ENCODE peak calls at places on chromosomes 12 and 14, in seven cellular contexts. One of them, this sample, is unnamed.

GRCh38 chr12:57093412-57094193 is 4.7 kb downstream of the NAB2 start:
- DNase-seq in lower leg skin: peak; percentile 94
- DNase-seq in MM.1S: peak; percentile 29
- DNase-seq in uterus: peak; percentile 94
- DNase-seq in adrenal gland: peak; percentile 72
- DNase-seq in fibroblast of mammary gland: peak; percentile 93
- DNase-seq in spleen: peak; percentile 89
- DNase-seq in this sample: peak; percentile 72

GRCh38 chr12:47885566-47885965 is 19.2 kb downstream of the VDR start:
- DNase-seq in uterus: no peak
- DNase-seq in adrenal gland: no peak
- DNase-seq in lower leg skin: no peak
- DNase-seq in spleen: no peak
- DNase-seq in fibroblast of mammary gland: no peak
- DNase-seq in MM.1S: no peak
- DNase-seq in this sample: no peak

GRCh38 chr14:97408503-97408902 is 611.3 kb downstream of the VRK1 start:
- DNase-seq in fibroblast of mammary gland: no peak
- DNase-seq in lower leg skin: no peak
- DNase-seq in uterus: no peak
- DNase-seq in MM.1S: no peak
- DNase-seq in spleen: no peak
- DNase-seq in adrenal gland: no peak
- DNase-seq in this sample: no peak

GRCh38 chr12:69240625-69240984 is 1.2 kb downstream of the CPSF6 start:
- DNase-seq in MM.1S: peak; percentile 75
- DNase-seq in lower leg skin: no peak
- DNase-seq in spleen: no peak
- DNase-seq in adrenal gland: no peak
- DNase-seq in uterus: no peak
- DNase-seq in fibroblast of mammary gland: peak; percentile 20
- DNase-seq in this sample: no peak

GRCh38 chr12:52058631-52059324 is 7.5 kb downstream of the NR4A1 start:
- DNase-seq in uterus: no peak
- DNase-seq in spleen: no peak
- DNase-seq in MM.1S: no peak
- DNase-seq in adrenal gland: peak; percentile 70
- DNase-seq in fibroblast of mammary gland: no peak
- DNase-seq in lower leg skin: no peak
- DNase-seq in this sample: no peak

GRCh38 chr14:78141590-78141989 is 28.6 kb upstream of the NRXN3 start:
- DNase-seq in MM.1S: no peak
- DNase-seq in fibroblast of mammary gland: no peak
- DNase-seq in lower leg skin: no peak
- DNase-seq in uterus: no peak
- DNase-seq in adrenal gland: no peak
- DNase-seq in spleen: no peak
- DNase-seq in this sample: no peak

GRCh38 chr12:29110506-29111442 is 38.3 kb upstream of the FAR2 start:
- DNase-seq in fibroblast of mammary gland: no peak
- DNase-seq in uterus: no peak
- DNase-seq in lower leg skin: no peak
- DNase-seq in spleen: no peak
- DNase-seq in MM.1S: peak; percentile 19
- DNase-seq in adrenal gland: no peak
- DNase-seq in this sample: no peak

GRCh38 chr12:24071842-24072241 is 122.4 kb upstream of the SOX5 start:
- DNase-seq in MM.1S: no peak
- DNase-seq in uterus: no peak
- DNase-seq in lower leg skin: no peak
- DNase-seq in fibroblast of mammary gland: no peak
- DNase-seq in adrenal gland: no peak
- DNase-seq in spleen: no peak
- DNase-seq in this sample: no peak

GRCh38 chr12:109678732-109679131 is 34.9 kb upstream of the FAM222A start:
- DNase-seq in adrenal gland: no peak
- DNase-seq in fibroblast of mammary gland: no peak
- DNase-seq in spleen: peak; percentile 31
- DNase-seq in lower leg skin: no peak
- DNase-seq in MM.1S: no peak
- DNase-seq in uterus: no peak
- DNase-seq in this sample: no peak

GRCh38 chr14:54976316-54976715 is 50.6 kb downstream of the WDHD1 start:
- DNase-seq in uterus: no peak
- DNase-seq in adrenal gland: no peak
- DNase-seq in spleen: no peak
- DNase-seq in lower leg skin: no peak
- DNase-seq in fibroblast of mammary gland: peak; percentile 82
- DNase-seq in MM.1S: no peak
- DNase-seq in this sample: no peak

GRCh38 chr14:64682173-64682710 is 22.0 kb upstream of the PLEKHG3 start:
- DNase-seq in adrenal gland: peak; percentile 66
- DNase-seq in spleen: no peak
- DNase-seq in MM.1S: no peak
- DNase-seq in uterus: peak; percentile 86
- DNase-seq in fibroblast of mammary gland: peak; percentile 36
- DNase-seq in lower leg skin: no peak
- DNase-seq in this sample: no peak

DNA sequence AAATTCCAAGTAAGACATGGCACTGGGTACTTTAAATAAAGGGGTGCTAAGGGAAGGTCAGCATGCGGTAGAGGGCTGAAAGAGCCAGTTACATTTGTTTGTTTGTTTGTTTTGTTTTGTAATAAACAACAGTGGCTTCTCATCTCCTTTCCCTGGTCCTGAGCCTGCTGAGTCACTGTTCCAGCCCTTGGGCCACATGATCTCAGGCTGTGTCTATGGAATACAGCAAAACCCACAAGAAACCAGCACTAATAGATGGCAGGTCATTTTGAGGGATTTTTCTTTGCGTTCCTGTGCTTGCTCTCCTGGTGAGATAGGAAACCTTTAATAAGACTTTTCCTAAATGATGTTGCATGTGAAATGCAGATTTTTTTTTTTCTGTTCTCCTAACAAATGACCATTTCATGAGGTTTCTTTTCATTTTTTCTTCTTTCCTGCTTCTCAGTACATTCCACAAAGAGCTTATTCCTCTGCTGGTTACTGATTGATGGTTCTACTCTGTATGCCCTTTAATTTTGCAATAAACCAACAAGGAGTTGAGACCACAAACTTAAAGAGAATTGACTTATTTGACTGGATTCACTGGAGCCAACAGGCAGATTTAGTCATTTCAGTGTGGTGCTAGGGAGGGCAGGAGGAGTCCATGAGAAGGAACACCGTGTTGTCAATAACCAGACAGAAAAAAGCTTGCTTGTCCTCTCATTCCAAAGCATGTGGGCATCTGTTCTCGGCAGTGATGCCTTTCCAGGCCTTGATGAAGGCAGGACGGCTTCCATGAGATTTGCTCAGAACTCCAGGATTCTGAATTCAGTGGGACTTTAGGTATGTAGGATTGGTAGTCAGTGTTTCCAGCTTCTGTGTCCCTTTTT is 459.2 kb downstream of the RAD51B start:
- DNase-seq in fibroblast of mammary gland: peak; percentile 65
- DNase-seq in uterus: no peak
- DNase-seq in adrenal gland: peak; percentile 36
- DNase-seq in lower leg skin: no peak
- DNase-seq in MM.1S: no peak
- DNase-seq in spleen: no peak
- DNase-seq in this sample: no peak
- TF ChIP-seq CTCF in fibroblast of mammary gland: no peak
- TF ChIP-seq CTCF in uterus: no peak
- TF ChIP-seq CTCF in adrenal gland: no peak
- TF ChIP-seq CTCF in lower leg skin: no peak
- TF ChIP-seq CTCF in MM.1S: no peak
- TF ChIP-seq CTCF in spleen: no peak
- TF ChIP-seq CTCF in this sample: no peak

GRCh38 chr12:93453633-93454032 is 11.9 kb upstream of the UBE2N start:
- DNase-seq in uterus: no peak
- DNase-seq in MM.1S: no peak
- DNase-seq in spleen: no peak
- DNase-seq in adrenal gland: no peak
- DNase-seq in fibroblast of mammary gland: peak; percentile 13
- DNase-seq in lower leg skin: no peak
- DNase-seq in this sample: no peak

GRCh38 chr12:93451423-93452158 is 9.8 kb upstream of the UBE2N start:
- DNase-seq in MM.1S: no peak
- DNase-seq in lower leg skin: no peak
- DNase-seq in uterus: no peak
- DNase-seq in spleen: no peak
- DNase-seq in adrenal gland: no peak
- DNase-seq in fibroblast of mammary gland: no peak
- DNase-seq in this sample: no peak

GRCh38 chr12:93447555-93448265 is 6.0 kb upstream of the UBE2N start:
- DNase-seq in adrenal gland: no peak
- DNase-seq in fibroblast of mammary gland: no peak
- DNase-seq in spleen: no peak
- DNase-seq in uterus: no peak
- DNase-seq in MM.1S: no peak
- DNase-seq in lower leg skin: no peak
- DNase-seq in this sample: no peak

GRCh38 chr12:93448796-93449195 is 7.0 kb upstream of the UBE2N start:
- DNase-seq in uterus: no peak
- DNase-seq in lower leg skin: no peak
- DNase-seq in spleen: no peak
- DNase-seq in fibroblast of mammary gland: no peak
- DNase-seq in adrenal gland: no peak
- DNase-seq in MM.1S: no peak
- DNase-seq in this sample: no peak

GRCh38 chr12:93449277-93449676 is 7.5 kb upstream of the UBE2N start:
- DNase-seq in adrenal gland: no peak
- DNase-seq in fibroblast of mammary gland: no peak
- DNase-seq in lower leg skin: no peak
- DNase-seq in uterus: no peak
- DNase-seq in MM.1S: no peak
- DNase-seq in spleen: no peak
- DNase-seq in this sample: no peak
- TF ChIP-seq CTCF in adrenal gland: no peak
- TF ChIP-seq CTCF in fibroblast of mammary gland: no peak
- TF ChIP-seq CTCF in lower leg skin: no peak
- TF ChIP-seq CTCF in uterus: no peak
- TF ChIP-seq CTCF in MM.1S: no peak
- TF ChIP-seq CTCF in spleen: no peak
- TF ChIP-seq CTCF in this sample: no peak

GRCh38 chr12:66903782-66904396 is 225.0 kb upstream of the GRIP1 start:
- DNase-seq in MM.1S: no peak
- DNase-seq in spleen: no peak
- DNase-seq in adrenal gland: no peak
- DNase-seq in lower leg skin: no peak
- DNase-seq in uterus: no peak
- DNase-seq in fibroblast of mammary gland: no peak
- DNase-seq in this sample: no peak
- TF ChIP-seq CTCF in MM.1S: peak; percentile 24
- TF ChIP-seq CTCF in spleen: no peak
- TF ChIP-seq CTCF in adrenal gland: no peak
- TF ChIP-seq CTCF in lower leg skin: no peak
- TF ChIP-seq CTCF in uterus: no peak
- TF ChIP-seq CTCF in fibroblast of mammary gland: no peak
- TF ChIP-seq CTCF in this sample: no peak

GRCh38 chr14:74478996-74479635 is 14.0 kb downstream of the NPC2 start:
- DNase-seq in spleen: no peak
- DNase-seq in adrenal gland: no peak
- DNase-seq in uterus: no peak
- DNase-seq in lower leg skin: peak; percentile 8
- DNase-seq in MM.1S: no peak
- DNase-seq in fibroblast of mammary gland: peak; percentile 44
- DNase-seq in this sample: peak; percentile 44
- TF ChIP-seq CTCF in spleen: peak; percentile 29
- TF ChIP-seq CTCF in adrenal gland: peak; percentile 57
- TF ChIP-seq CTCF in uterus: peak; percentile 50
- TF ChIP-seq CTCF in lower leg skin: no peak
- TF ChIP-seq CTCF in MM.1S: peak; percentile 13
- TF ChIP-seq CTCF in fibroblast of mammary gland: peak; percentile 92
- TF ChIP-seq CTCF in this sample: peak; percentile 89

GRCh38 chr12:99745895-99746294 is 98.3 kb downstream of the GARIN6 start:
- DNase-seq in adrenal gland: no peak
- DNase-seq in uterus: no peak
- DNase-seq in fibroblast of mammary gland: no peak
- DNase-seq in spleen: no peak
- DNase-seq in MM.1S: no peak
- DNase-seq in lower leg skin: no peak
- DNase-seq in this sample: no peak

GRCh38 chr12:99745106-99745505 is 97.6 kb downstream of the GARIN6 start:
- DNase-seq in lower leg skin: no peak
- DNase-seq in MM.1S: no peak
- DNase-seq in spleen: no peak
- DNase-seq in uterus: no peak
- DNase-seq in adrenal gland: no peak
- DNase-seq in fibroblast of mammary gland: peak; percentile 17
- DNase-seq in this sample: no peak

GRCh38 chr12:99746538-99746937 is 99.0 kb downstream of the GARIN6 start:
- DNase-seq in adrenal gland: no peak
- DNase-seq in uterus: no peak
- DNase-seq in fibroblast of mammary gland: no peak
- DNase-seq in spleen: no peak
- DNase-seq in lower leg skin: no peak
- DNase-seq in MM.1S: no peak
- DNase-seq in this sample: no peak
- TF ChIP-seq CTCF in adrenal gland: no peak
- TF ChIP-seq CTCF in uterus: no peak
- TF ChIP-seq CTCF in fibroblast of mammary gland: no peak
- TF ChIP-seq CTCF in spleen: no peak
- TF ChIP-seq CTCF in lower leg skin: no peak
- TF ChIP-seq CTCF in MM.1S: no peak
- TF ChIP-seq CTCF in this sample: no peak

This sample was measured in endothelial cell.